ENCODE peak calls at places on chromosomes 16 and 17, in nine cellular contexts. Y, C, G, R, W, X, H, B and U are unnamed samples.

GRCh38 chr16:15434425-15435215 is at the start of gene BMERB1:
- DNase-seq in Y (peak; percentile 79), C (peak; percentile 84), G (peak; percentile 35), R (peak; percentile 70), W (peak; percentile 60), X (peak; percentile 62), H (peak; percentile 76), B (no peak), U (peak; percentile 13)

GRCh38 chr17:29108806-29109476 is 66.0 kb downstream of the PIPOX start:
- DNase-seq in Y (no peak), C (no peak), G (no peak), R (peak; percentile 60), W (no peak), X (no peak), H (no peak), B (no peak), U (no peak)

GRCh38 chr16:66984902-66985311 is 3.5 kb upstream of the CES4A start:
- DNase-seq in Y (no peak), C (no peak), G (no peak), R (no peak), W (no peak), X (no peak), H (no peak), B (no peak), U (no peak)

GRCh38 chr16:23837553-23838308 is 1.9 kb downstream of the PRKCB start:
- DNase-seq in Y (no peak), C (no peak), G (no peak), R (no peak), W (no peak), X (no peak), H (no peak), B (no peak), U (no peak)

GRCh38 chr17:36627101-36627500 is 25.7 kb downstream of the MRM1 start:
- DNase-seq in Y (no peak), C (peak; percentile 90), G (no peak), R (peak; percentile 46), W (no peak), X (peak; percentile 20), H (peak; percentile 61), B (no peak), U (no peak)

GRCh38 chr17:45234641-45235040 is 13.0 kb downstream of the FMNL1 start:
- DNase-seq in Y (no peak), C (peak; percentile 57), G (no peak), R (no peak), W (no peak), X (no peak), H (peak; percentile 89), B (no peak), U (peak; percentile 40)

GRCh38 chr16:23114131-23114904 is 34.9 kb downstream of the USP31 start:
- DNase-seq in Y (no peak), C (no peak), G (no peak), R (peak; percentile 23), W (no peak), X (peak; percentile 11), H (no peak), B (peak; percentile 42), U (no peak)

GRCh38 chr17:74429604-74430384 is 2.1 kb upstream of the GPRC5C start:
- DNase-seq in Y (peak; percentile 69), C (no peak), G (no peak), R (peak; percentile 76), W (peak; percentile 25), X (peak; percentile 52), H (peak; percentile 58), B (peak; percentile 76), U (no peak)

GRCh38 chr17:40647549-40648325 is at the start of gene SMARCE1:
- DNase-seq in Y (peak; percentile 74), C (peak; percentile 73), G (peak; percentile 60), R (peak; percentile 66), W (peak; percentile 78), X (peak; percentile 64), H (peak; percentile 81), B (peak; percentile 53), U (peak; percentile 62)

GRCh38 chr16:17638134-17638533 is 167.4 kb upstream of the XYLT1 start:
- DNase-seq in Y (no peak), C (no peak), G (no peak), R (no peak), W (no peak), X (no peak), H (no peak), B (no peak), U (no peak)

GRCh38 chr17:3738562-3739295 is 15.0 kb downstream of the HASPIN start:
- DNase-seq in Y (no peak), C (no peak), G (peak; percentile 64), R (peak; percentile 85), W (peak; percentile 76), X (peak; percentile 65), H (no peak), B (peak; percentile 58), U (no peak)

GRCh38 chr17:12320286-12320685 is 299.6 kb downstream of the MAP2K4 start:
- DNase-seq in Y (no peak), C (no peak), G (no peak), R (no peak), W (no peak), X (no peak), H (no peak), B (no peak), U (no peak)

GRCh38 chr17:9850151-9850550 is 24.4 kb downstream of the GLP2R start:
- DNase-seq in Y (no peak), C (no peak), G (no peak), R (no peak), W (no peak), X (no peak), H (peak; percentile 5), B (no peak), U (no peak)

GRCh38 chr17:2207815-2208515 is 95.6 kb downstream of the SMG6 start:
- DNase-seq in Y (no peak), C (no peak), G (no peak), R (no peak), W (no peak), X (no peak), H (no peak), B (no peak), U (no peak)

GRCh38 chr16:73166972-73167550 is 119.1 kb upstream of the ZFHX3 start:
- DNase-seq in Y (no peak), C (peak; percentile 43), G (no peak), R (no peak), W (peak; percentile 14), X (no peak), H (no peak), B (no peak), U (no peak)

GRCh38 chr16:30600215-30600614 is 10.0 kb downstream of the ZNF689 start:
- DNase-seq in Y (no peak), C (no peak), G (no peak), R (no peak), W (no peak), X (no peak), H (no peak), B (no peak), U (no peak)

GRCh38 chr16:4372578-4373355 is 1.1 kb downstream of the VASN start:
- DNase-seq in Y (peak; percentile 48), C (peak; percentile 91), G (no peak), R (peak; percentile 78), W (no peak), X (peak; percentile 54), H (no peak), B (no peak), U (no peak)

GRCh38 chr16:2898831-2899563 is 12.7 kb upstream of the FLYWCH1 start:
- DNase-seq in Y (no peak), C (no peak), G (no peak), R (no peak), W (no peak), X (no peak), H (no peak), B (no peak), U (no peak)

GRCh38 chr17:74851612-74852236 is 8.0 kb downstream of the GRIN2C start:
- DNase-seq in Y (no peak), C (no peak), G (no peak), R (no peak), W (no peak), X (no peak), H (no peak), B (no peak), U (no peak)

GRCh38 chr16:68472581-68472980 is 24.3 kb upstream of the SMPD3 start:
- DNase-seq in Y (no peak), C (no peak), G (no peak), R (no peak), W (no peak), X (no peak), H (no peak), B (no peak), U (no peak)
- H3K9me3 ChIP-seq in Y (no peaks in the 10 kb centered on the region), C (no peaks in the 10 kb centered on the region), G (no peaks in the 10 kb centered on the region), R (no peaks in the 10 kb centered on the region), W (no peaks in the 10 kb centered on the region), X (no peaks in the 10 kb centered on the region), H (no peaks in the 10 kb centered on the region), B (no peaks in the 10 kb centered on the region), U (no peaks in the 10 kb centered on the region)

GRCh38 chr17:83199500-83200201 is 120.2 kb downstream of the METRNL start:
- DNase-seq in Y (no peak), C (peak; percentile 4), G (peak; percentile 57), R (peak; percentile 70), W (no peak), X (no peak), H (no peak), B (no peak), U (peak; percentile 6)
- H3K9me3 ChIP-seq in Y (no peaks in the 10 kb centered on the region), C (no peaks in the 10 kb centered on the region), G (no peaks in the 10 kb centered on the region), R (no peaks in the 10 kb centered on the region), W (no peaks in the 10 kb centered on the region), X (no peaks in the 10 kb centered on the region), H (peaks cover 13% of the 10 kb centered on the region), B (no peaks in the 10 kb centered on the region), U (no peaks in the 10 kb centered on the region)

GRCh38 chr17:73414171-73414955 is 102.6 kb upstream of the CDC42EP4 start:
- DNase-seq in Y (no peak), C (no peak), G (no peak), R (no peak), W (no peak), X (no peak), H (no peak), B (no peak), U (no peak)
- H3K9me3 ChIP-seq in Y (no peaks in the 10 kb centered on the region), C (no peaks in the 10 kb centered on the region), G (no peaks in the 10 kb centered on the region), R (no peaks in the 10 kb centered on the region), W (no peaks in the 10 kb centered on the region), X (no peaks in the 10 kb centered on the region), H (no peaks in the 10 kb centered on the region), B (no peaks in the 10 kb centered on the region), U (no peaks in the 10 kb centered on the region)

DNA sequence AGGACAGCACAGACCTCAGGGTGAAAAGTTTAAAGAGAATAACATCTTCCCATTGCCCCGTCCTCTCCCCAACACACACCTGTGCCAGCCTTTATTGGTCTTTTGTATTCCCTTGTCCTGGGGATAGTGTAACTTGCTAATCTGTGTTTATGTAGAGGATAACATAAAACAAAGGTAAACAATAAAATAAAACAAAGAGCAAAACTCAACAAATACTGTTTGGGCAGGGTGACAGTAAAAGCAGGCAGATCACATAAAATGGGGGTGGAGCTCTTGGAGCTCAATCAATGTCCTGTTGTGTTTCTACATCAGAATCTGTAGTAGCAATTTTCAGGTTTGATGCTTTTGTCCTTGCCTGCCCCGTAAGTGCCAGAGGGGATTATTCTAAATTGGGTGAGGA is 1939.7 kb downstream of the TP53TG3F start:
- DNase-seq in Y (no peak), C (no peak), G (no peak), R (no peak), W (no peak), X (no peak), H (no peak), B (peak; percentile 53), U (no peak)
- H3K9me3 ChIP-seq in Y (no peaks in the 10 kb centered on the region), C (peaks cover 13% of the 10 kb centered on the region), G (peaks cover 4% of the 10 kb centered on the region), R (no peaks in the 10 kb centered on the region), W (peaks cover 6% of the 10 kb centered on the region), X (no peaks in the 10 kb centered on the region), H (peaks cover 94% of the 10 kb centered on the region), B (no peaks in the 10 kb centered on the region), U (no peaks in the 10 kb centered on the region)